ENCODE peak calls at places on chromosomes 1 and 21, in four cellular contexts. A, P, C and B are unnamed samples. For H3K9me3, the result is how much of the 10 kb centered on the place peaks cover.

GRCh38 chr21:45874716-45875415 is 106.7 kb upstream of the COL6A1 start:
- DNase-seq in P (peak), A (peak), C (no peak), B (peak)

GRCh38 chr1:218617986-218618385 is 272.9 kb downstream of the TGFB2 start:
- DNase-seq in C (no peak), P (peak), A (peak), B (no peak)

GRCh38 chr21:44817506-44817880 is 369 bp downstream of the SUMO3 start:
- DNase-seq in A (peak), C (peak), P (peak), B (peak)

GRCh38 chr1:19529570-19530145 is 44.3 kb upstream of the CAPZB start:
- DNase-seq in C (no peak), P (no peak), A (no peak), B (no peak)

GRCh38 chr1:29124366-29125236 is 898 bp upstream of the TMEM200B start:
- DNase-seq in P (peak), A (peak), C (peak), B (peak)

GRCh38 chr1:68321084-68321685 is 88.9 kb upstream of the WLS start:
- DNase-seq in A (no peak), P (peak), C (no peak), B (no peak)

GRCh38 chr1:172203135-172203823 is 217.2 kb upstream of the C1orf105 start:
- DNase-seq in P (peak), C (no peak), A (peak), B (no peak)

GRCh38 chr1:241139047-241139446 is 218.0 kb downstream of the RGS7 start:
- DNase-seq in C (no peak), A (no peak), P (no peak), B (no peak)

GRCh38 chr1:216325336-216325735 is 97.9 kb downstream of the USH2A start:
- DNase-seq in A (no peak), P (no peak), C (no peak), B (no peak)

GRCh38 chr21:45817345-45817744 is 164.2 kb upstream of the COL6A1 start:
- DNase-seq in C (no peak), A (no peak), P (no peak), B (no peak)

GRCh38 chr1:29682171-29682917 is 446.0 kb downstream of the PTPRU start:
- DNase-seq in A (no peak), P (no peak), C (no peak), B (no peak)

GRCh38 chr1:30724655-30725421 is 1.5 kb upstream of the MATN1 start:
- DNase-seq in P (no peak), A (no peak), C (no peak), B (no peak)

GRCh38 chr1:67838180-67838912 is 5.1 kb upstream of the GNG12 start:
- DNase-seq in C (no peak), P (peak), A (peak), B (no peak)

GRCh38 chr21:45887788-45888187 is 93.8 kb upstream of the COL6A1 start:
- DNase-seq in A (no peak), P (no peak), C (no peak), B (no peak)

GRCh38 chr1:40853113-40853999 is 8.8 kb downstream of the CITED4 start:
- DNase-seq in C (no peak), P (peak), A (no peak), B (no peak)

GRCh38 chr1:154304664-154305337 is 16.1 kb upstream of the AQP10 start:
- DNase-seq in P (peak), A (peak), C (no peak), B (no peak)

GRCh38 chr1:76939107-76939816 is 72.0 kb downstream of the ST6GALNAC5 start:
- DNase-seq in C (no peak), A (peak), P (peak), B (no peak)

GRCh38 chr1:51061231-51061943 is 40.6 kb upstream of the C1orf185 start:
- DNase-seq in P (peak), C (no peak), A (peak), B (no peak)

GRCh38 chr1:226653311-226653921 is 85.7 kb downstream of the ITPKB start:
- DNase-seq in P (no peak), C (peak), A (no peak), B (peak)

GRCh38 chr21:19010996-19011395 is 607.4 kb upstream of the TMPRSS15 start:
- DNase-seq in P (no peak), C (no peak), A (no peak), B (no peak)

GRCh38 chr1:183884512-183884911 is 79.6 kb downstream of the RGL1 start:
- DNase-seq in P (no peak), A (no peak), C (no peak), B (no peak)

DNA sequence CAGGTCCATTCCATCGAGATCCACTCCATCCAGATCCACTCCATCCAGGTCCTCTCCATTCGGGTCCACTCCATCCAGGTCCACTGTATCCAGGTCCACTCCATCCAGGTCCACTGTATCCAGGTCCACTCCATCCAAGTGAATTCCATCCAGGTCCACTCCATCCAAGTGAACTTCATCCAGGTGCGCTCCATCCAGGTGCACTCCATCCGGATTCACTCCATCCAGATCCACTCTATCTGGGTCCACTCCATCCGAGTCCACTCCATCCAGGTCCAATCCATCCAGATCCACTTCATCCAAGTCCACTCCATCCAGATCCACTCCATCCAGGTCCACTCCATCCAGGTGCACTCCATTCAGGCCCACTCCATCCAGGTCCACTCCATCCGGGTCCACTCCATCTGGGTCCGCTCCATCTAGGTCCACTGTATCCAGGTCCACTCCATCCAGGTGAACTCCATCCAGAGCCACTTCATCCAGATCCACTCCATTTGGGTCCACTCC is 157.4 kb downstream of the HUNK start:
- DNase-seq in C (no peak), P (no peak), A (no peak), B (no peak)
- H3K9me3 ChIP-seq in C (under half), P (under half), A (under half), B (under half)

GRCh38 chr1:23362218-23362713 is 7.4 kb downstream of the ZNF436 start:
- DNase-seq in C (no peak), P (peak), A (no peak), B (no peak)
- H3K9me3 ChIP-seq in C (under half), P (under half), A (half or more), B (under half)

GRCh38 chr1:6495540-6496359 is 4.3 kb upstream of the PLEKHG5 start:
- DNase-seq in P (no peak), A (no peak), C (no peak), B (no peak)
- H3K9me3 ChIP-seq in P (under half), A (under half), C (under half), B (under half)

GRCh38 chr1:58581641-58582040 is 4.6 kb upstream of the TACSTD2 start:
- DNase-seq in C (no peak), A (no peak), P (no peak), B (no peak)

GRCh38 chr1:58585591-58586151 is 8.6 kb upstream of the TACSTD2 start:
- DNase-seq in A (peak), C (no peak), P (peak), B (no peak)

GRCh38 chr1:58585166-58585565 is 8.1 kb upstream of the TACSTD2 start:
- DNase-seq in C (no peak), P (no peak), A (no peak), B (no peak)

GRCh38 chr1:58584082-58584895 is 7.2 kb upstream of the TACSTD2 start:
- DNase-seq in C (no peak), A (peak), P (peak), B (no peak)

GRCh38 chr1:58583496-58583895 is 6.4 kb upstream of the TACSTD2 start:
- DNase-seq in C (no peak), A (no peak), P (no peak), B (no peak)
- H3K9me3 ChIP-seq in C (under half), A (under half), P (under half), B (under half)

GRCh38 chr1:167317463-167317862 is 96.8 kb downstream of the POU2F1 start:
- DNase-seq in A (no peak), P (no peak), C (no peak), B (no peak)
- H3K9me3 ChIP-seq in A (under half), P (under half), C (under half), B (under half)

GRCh38 chr1:42506576-42506975 is 43.5 kb downstream of the CCDC30 start:
- DNase-seq in C (no peak), P (no peak), A (no peak), B (no peak)
- H3K9me3 ChIP-seq in C (under half), P (under half), A (under half), B (under half)

GRCh38 chr1:152111515-152111968 is 3.7 kb downstream of the TCHH start:
- DNase-seq in P (peak), A (peak), C (no peak), B (no peak)

GRCh38 chr1:152110860-152111514 is 4.3 kb downstream of the TCHH start:
- DNase-seq in P (peak), A (peak), C (no peak), B (no peak)

GRCh38 chr1:152109998-152110294 is 5.3 kb downstream of the TCHH start:
- DNase-seq in P (no peak), C (no peak), A (no peak), B (no peak)

GRCh38 chr1:152109231-152109997 is 5.8 kb downstream of the TCHH start:
- DNase-seq in A (no peak), P (no peak), C (no peak), B (no peak)

GRCh38 chr1:152110365-152110859 is 4.8 kb downstream of the TCHH start:
- DNase-seq in P (peak), C (no peak), A (peak), B (no peak)
- H3K9me3 ChIP-seq in P (under half), C (under half), A (under half), B (under half)